ENCODE peak calls at places on chromosomes 1 and 21, in five cellular contexts. L is AG09309; W is endothelial cell; T is naive thymus-derived CD4-positive, alpha-beta T cell; Q is heart right ventricle. N is an unnamed sample.
A peak's percentile ranks its signal among the peaks of the same experiment; 100 is the strongest.

GRCh38 chr1:87961992-87962391 is 633.3 kb downstream of the LMO4 start:
- DNase-seq in L (peak; percentile 32), W (no peak), T (no peak), Q (no peak), N (no peak)

GRCh38 chr1:22267413-22268257 is 124.7 kb upstream of the WNT4 start:
- DNase-seq in L (no peak), W (no peak), T (no peak), Q (no peak), N (no peak)

GRCh38 chr1:169091480-169091941 is 15.0 kb upstream of the ATP1B1 start:
- DNase-seq in L (no peak), W (no peak), T (no peak), Q (no peak), N (no peak)

GRCh38 chr1:47534417-47534816 is 96.6 kb downstream of the FOXD2 start:
- DNase-seq in L (no peak), W (no peak), T (no peak), Q (no peak), N (no peak)

GRCh38 chr1:78687914-78688313 is 38.3 kb downstream of the IFI44 start:
- DNase-seq in L (no peak), W (no peak), T (no peak), Q (no peak), N (no peak)

GRCh38 chr1:92784051-92784638 is 763 bp downstream of the EVI5 start:
- DNase-seq in L (no peak), W (peak; percentile 19), T (peak; percentile 41), Q (peak; percentile 27), N (peak; percentile 41)

GRCh38 chr1:30051777-30052176 is 671.6 kb downstream of the MATN1 start:
- DNase-seq in L (no peak), W (no peak), T (no peak), Q (no peak), N (no peak)

GRCh38 chr1:39818482-39818881 is 29.8 kb upstream of the BMP8B start:
- DNase-seq in L (no peak), W (no peak), T (no peak), Q (no peak), N (no peak)

GRCh38 chr1:94654031-94654430 is 112.5 kb upstream of the F3 start:
- DNase-seq in L (no peak), W (no peak), T (no peak), Q (peak; percentile 18), N (no peak)

GRCh38 chr21:43343992-43344886 is 82.7 kb downstream of the SIK1 start:
- DNase-seq in L (no peak), W (no peak), T (no peak), Q (no peak), N (no peak)

GRCh38 chr21:42941696-42942085 is 16.3 kb upstream of the ERVH48-1 start:
- DNase-seq in L (no peak), W (no peak), T (no peak), Q (no peak), N (no peak)

GRCh38 chr1:51842255-51842654 is 36.3 kb downstream of the NRDC start:
- DNase-seq in L (no peak), W (no peak), T (no peak), Q (no peak), N (no peak)

GRCh38 chr1:109252893-109253802 is 3.8 kb downstream of the CELSR2 start:
- DNase-seq in L (no peak), W (no peak), T (no peak), Q (no peak), N (no peak)

GRCh38 chr1:69328186-69328585 is 239.5 kb upstream of the LRRC7 start:
- DNase-seq in L (no peak), W (no peak), T (no peak), Q (no peak), N (no peak)

GRCh38 chr21:43879348-43880110 is 14.5 kb downstream of the AGPAT3 start:
- DNase-seq in L (no peak), W (no peak), T (no peak), Q (no peak), N (no peak)

GRCh38 chr1:174258148-174258550 is 98.8 kb downstream of the RABGAP1L start:
- DNase-seq in L (no peak), W (peak; percentile 56), T (peak; percentile 39), Q (peak; percentile 31), N (no peak)

GRCh38 chr1:245197911-245198379 is 43.2 kb downstream of the KIF26B start:
- DNase-seq in L (peak; percentile 55), W (no peak), T (no peak), Q (no peak), N (no peak)

GRCh38 chr21:16563111-16563510 is 833.3 kb downstream of the USP25 start:
- DNase-seq in L (no peak), W (no peak), T (no peak), Q (no peak), N (no peak)

GRCh38 chr1:192879416-192879815 is 70.6 kb downstream of the RGS2 start:
- DNase-seq in L (no peak), W (no peak), T (no peak), Q (peak; percentile 12), N (no peak)

GRCh38 chr1:91884459-91885290 is 1.3 kb downstream of the TGFBR3 start:
- DNase-seq in L (no peak), W (peak; percentile 34), T (peak; percentile 46), Q (peak; percentile 20), N (peak; percentile 38)

GRCh38 chr1:26999440-26999987 is 6.0 kb downstream of the TRNP1 start:
- DNase-seq in L (peak; percentile 94), W (peak; percentile 15), T (no peak), Q (peak; percentile 78), N (peak; percentile 63)

N was measured in gastrocnemius medialis.